ENCODE peak calls at places on chromosomes 7 and 10, in six cellular contexts. H is EL, S is HCT116, Z is fibroblast of the conjunctiva, P is left ventricle myocardium inferior, O is NCI-H2171 treated with DMSO at 0.1 percent for 48 hours. X is an unnamed sample.

GRCh38 chr7:117673367-117673766 is 193.5 kb downstream of the CFTR start:
- DNase-seq in Z (no peak), H (no peak), P (peak), S (no peak), O (no peak), X (peak)

GRCh38 chr10:88342733-88343310 is 240.3 kb downstream of the RNLS start:
- DNase-seq in O (no peak), Z (no peak), H (no peak), P (no peak), S (no peak), X (no peak)

GRCh38 chr7:132321387-132321786 is 254.9 kb downstream of the PLXNA4 start:
- DNase-seq in O (peak), S (no peak), Z (no peak), H (no peak), P (no peak), X (no peak)

GRCh38 chr7:234712-235553 is 42.6 kb downstream of the FAM20C start:
- DNase-seq in S (no peak), Z (no peak), P (peak), O (no peak), H (peak), X (no peak)

GRCh38 chr7:39952378-39952777 is 2.3 kb downstream of the CDK13 start:
- DNase-seq in Z (peak), P (no peak), H (peak), O (no peak), S (no peak), X (no peak)

GRCh38 chr7:97635622-97636021 is 96.3 kb upstream of the TAC1 start:
- DNase-seq in H (no peak), Z (no peak), O (no peak), P (no peak), S (no peak), X (no peak)

GRCh38 chr7:47405286-47405904 is 176.5 kb downstream of the TNS3 start:
- DNase-seq in S (no peak), H (no peak), P (no peak), Z (no peak), O (no peak), X (no peak)

GRCh38 chr7:40419832-40420231 is 285.0 kb downstream of the SUGCT start:
- DNase-seq in P (no peak), O (no peak), Z (no peak), H (no peak), S (no peak), X (no peak)

GRCh38 chr10:15360566-15360965 is 10.5 kb downstream of the FAM171A1 start:
- DNase-seq in H (no peak), S (no peak), P (no peak), O (no peak), Z (no peak), X (no peak)

GRCh38 chr7:67493386-67493785 is 496.8 kb downstream of the TYW1 start:
- DNase-seq in Z (no peak), S (no peak), H (no peak), O (peak), P (no peak), X (no peak)

GRCh38 chr10:99733366-99733765 is 1.3 kb downstream of the CUTC start:
- DNase-seq in O (no peak), S (no peak), H (no peak), P (no peak), Z (no peak), X (no peak)

GRCh38 chr10:58064714-58065528 is 202.8 kb downstream of the IPMK start:
- DNase-seq in O (peak), S (peak), Z (peak), P (no peak), H (peak), X (no peak)

GRCh38 chr7:105662998-105663397 is 81.7 kb upstream of the EFCAB10 start:
- DNase-seq in Z (no peak), O (no peak), H (no peak), S (no peak), P (no peak), X (no peak)

X was measured in MG63.